ENCODE peak calls at places on chromosomes 4 and X, in five cellular contexts. One of them, this sample, is unnamed.

GRCh38 chr4:158581161-158581560 is 59.5 kb downstream of the RXFP1 start:
- DNase-seq in immature natural killer cell: no peak
- DNase-seq in activated CD4-positive, alpha-beta T cell treated with anti-CD3 and anti-CD28 coated beads, Interleukin-2, amount 50 U/mL, for 1 hour: no peak
- DNase-seq in HFFc6: no peak
- DNase-seq in stimulated activated naive B cell treated with anti-CD40 and anti-IgM and Interleukin-4, amounts not matched to agents 10 μg/mL and 1 μg/mL and 100 μg/mL, for 72 hours: no peak
- DNase-seq in this sample: no peak

GRCh38 chr4:151801547-151802516 is 41.0 kb upstream of the GATB start:
- DNase-seq in stimulated activated naive B cell treated with anti-CD40 and anti-IgM and Interleukin-4, amounts not matched to agents 10 μg/mL and 1 μg/mL and 100 μg/mL, for 72 hours: peak; percentile 17
- DNase-seq in activated CD4-positive, alpha-beta T cell treated with anti-CD3 and anti-CD28 coated beads, Interleukin-2, amount 50 U/mL, for 1 hour: peak; percentile 61
- DNase-seq in HFFc6: peak; percentile 42
- DNase-seq in immature natural killer cell: peak; percentile 22
- DNase-seq in this sample: no peak

GRCh38 chr4:109216085-109216696 is 86.3 kb downstream of the COL25A1 start:
- DNase-seq in HFFc6: no peak
- DNase-seq in stimulated activated naive B cell treated with anti-CD40 and anti-IgM and Interleukin-4, amounts not matched to agents 10 μg/mL and 1 μg/mL and 100 μg/mL, for 72 hours: no peak
- DNase-seq in activated CD4-positive, alpha-beta T cell treated with anti-CD3 and anti-CD28 coated beads, Interleukin-2, amount 50 U/mL, for 1 hour: no peak
- DNase-seq in immature natural killer cell: no peak
- DNase-seq in this sample: no peak

GRCh38 chrX:105552395-105552794 is 269.9 kb upstream of the NRK start:
- DNase-seq in activated CD4-positive, alpha-beta T cell treated with anti-CD3 and anti-CD28 coated beads, Interleukin-2, amount 50 U/mL, for 1 hour: no peak
- DNase-seq in stimulated activated naive B cell treated with anti-CD40 and anti-IgM and Interleukin-4, amounts not matched to agents 10 μg/mL and 1 μg/mL and 100 μg/mL, for 72 hours: no peak
- DNase-seq in HFFc6: peak; percentile 10
- DNase-seq in immature natural killer cell: no peak
- DNase-seq in this sample: no peak

GRCh38 chrX:72713130-72713529 is 976 bp downstream of the PHKA1 start:
- DNase-seq in stimulated activated naive B cell treated with anti-CD40 and anti-IgM and Interleukin-4, amounts not matched to agents 10 μg/mL and 1 μg/mL and 100 μg/mL, for 72 hours: no peak
- DNase-seq in immature natural killer cell: no peak
- DNase-seq in activated CD4-positive, alpha-beta T cell treated with anti-CD3 and anti-CD28 coated beads, Interleukin-2, amount 50 U/mL, for 1 hour: no peak
- DNase-seq in HFFc6: no peak
- DNase-seq in this sample: no peak

GRCh38 chr4:152045781-152046571 is 285.2 kb upstream of the GATB start:
- DNase-seq in activated CD4-positive, alpha-beta T cell treated with anti-CD3 and anti-CD28 coated beads, Interleukin-2, amount 50 U/mL, for 1 hour: no peak
- DNase-seq in HFFc6: no peak
- DNase-seq in stimulated activated naive B cell treated with anti-CD40 and anti-IgM and Interleukin-4, amounts not matched to agents 10 μg/mL and 1 μg/mL and 100 μg/mL, for 72 hours: peak; percentile 16
- DNase-seq in immature natural killer cell: peak; percentile 33
- DNase-seq in this sample: no peak

GRCh38 chrX:17082831-17083230 is 136.4 kb downstream of the REPS2 start:
- DNase-seq in immature natural killer cell: no peak
- DNase-seq in activated CD4-positive, alpha-beta T cell treated with anti-CD3 and anti-CD28 coated beads, Interleukin-2, amount 50 U/mL, for 1 hour: no peak
- DNase-seq in stimulated activated naive B cell treated with anti-CD40 and anti-IgM and Interleukin-4, amounts not matched to agents 10 μg/mL and 1 μg/mL and 100 μg/mL, for 72 hours: no peak
- DNase-seq in HFFc6: no peak
- DNase-seq in this sample: no peak

GRCh38 chr4:183444953-183445543 is 612 bp downstream of the CDKN2AIP start:
- DNase-seq in stimulated activated naive B cell treated with anti-CD40 and anti-IgM and Interleukin-4, amounts not matched to agents 10 μg/mL and 1 μg/mL and 100 μg/mL, for 72 hours: no peak
- DNase-seq in activated CD4-positive, alpha-beta T cell treated with anti-CD3 and anti-CD28 coated beads, Interleukin-2, amount 50 U/mL, for 1 hour: no peak
- DNase-seq in HFFc6: no peak
- DNase-seq in immature natural killer cell: no peak
- DNase-seq in this sample: no peak

GRCh38 chrX:118520206-118520857 is 24.7 kb downstream of the DOCK11 start:
- DNase-seq in immature natural killer cell: no peak
- DNase-seq in stimulated activated naive B cell treated with anti-CD40 and anti-IgM and Interleukin-4, amounts not matched to agents 10 μg/mL and 1 μg/mL and 100 μg/mL, for 72 hours: no peak
- DNase-seq in HFFc6: peak; percentile 65
- DNase-seq in activated CD4-positive, alpha-beta T cell treated with anti-CD3 and anti-CD28 coated beads, Interleukin-2, amount 50 U/mL, for 1 hour: no peak
- DNase-seq in this sample: no peak

GRCh38 chr4:14583331-14583730 is 418.9 kb upstream of the CPEB2 start:
- DNase-seq in activated CD4-positive, alpha-beta T cell treated with anti-CD3 and anti-CD28 coated beads, Interleukin-2, amount 50 U/mL, for 1 hour: no peak
- DNase-seq in HFFc6: no peak
- DNase-seq in stimulated activated naive B cell treated with anti-CD40 and anti-IgM and Interleukin-4, amounts not matched to agents 10 μg/mL and 1 μg/mL and 100 μg/mL, for 72 hours: no peak
- DNase-seq in immature natural killer cell: no peak
- DNase-seq in this sample: no peak

GRCh38 chrX:2689773-2690666 is 1.1 kb upstream of the CD99 start:
- DNase-seq in immature natural killer cell: no peak
- DNase-seq in activated CD4-positive, alpha-beta T cell treated with anti-CD3 and anti-CD28 coated beads, Interleukin-2, amount 50 U/mL, for 1 hour: no peak
- DNase-seq in HFFc6: no peak
- DNase-seq in stimulated activated naive B cell treated with anti-CD40 and anti-IgM and Interleukin-4, amounts not matched to agents 10 μg/mL and 1 μg/mL and 100 μg/mL, for 72 hours: no peak
- DNase-seq in this sample: no peak

GRCh38 chr4:10459305-10459704 is 2.1 kb upstream of the ZNF518B start:
- DNase-seq in activated CD4-positive, alpha-beta T cell treated with anti-CD3 and anti-CD28 coated beads, Interleukin-2, amount 50 U/mL, for 1 hour: no peak
- DNase-seq in HFFc6: no peak
- DNase-seq in stimulated activated naive B cell treated with anti-CD40 and anti-IgM and Interleukin-4, amounts not matched to agents 10 μg/mL and 1 μg/mL and 100 μg/mL, for 72 hours: no peak
- DNase-seq in immature natural killer cell: no peak
- DNase-seq in this sample: no peak

GRCh38 chr4:128107766-128108165 is 46.7 kb downstream of the LARP1B start:
- DNase-seq in stimulated activated naive B cell treated with anti-CD40 and anti-IgM and Interleukin-4, amounts not matched to agents 10 μg/mL and 1 μg/mL and 100 μg/mL, for 72 hours: no peak
- DNase-seq in HFFc6: no peak
- DNase-seq in immature natural killer cell: no peak
- DNase-seq in activated CD4-positive, alpha-beta T cell treated with anti-CD3 and anti-CD28 coated beads, Interleukin-2, amount 50 U/mL, for 1 hour: no peak
- DNase-seq in this sample: no peak